ENCODE peak calls at places on chromosomes 12 and 14, in four cellular contexts. L, D, V and M are unnamed samples.

GRCh38 chr12:109523071-109523470 is 45.6 kb downstream of the UBE3B start:
- DNase-seq in L (no peak), D (no peak), V (no peak), M (no peak)

GRCh38 chr12:114257687-114258086 is 148.3 kb downstream of the TBX5 start:
- DNase-seq in L (no peak), D (no peak), V (no peak), M (no peak)

GRCh38 chr14:81337073-81337472 is 63.1 kb downstream of the STON2 start:
- DNase-seq in L (no peak), D (no peak), V (no peak), M (no peak)

GRCh38 chr14:81371802-81372201 is 28.3 kb downstream of the STON2 start:
- DNase-seq in L (no peak), D (no peak), V (no peak), M (no peak)

GRCh38 chr14:50139192-50139591 is 22.8 kb upstream of the VCPKMT start:
- DNase-seq in L (no peak), D (no peak), V (no peak), M (no peak)

GRCh38 chr12:76002598-76003262 is 28.8 kb downstream of the PHLDA1 start:
- DNase-seq in L (no peak), D (no peak), V (no peak), M (no peak)

GRCh38 chr14:105477659-105478623 is 3.3 kb downstream of the CRIP2 start:
- DNase-seq in L (no peak), D (no peak), V (peak; percentile 59), M (no peak)

GRCh38 chr12:80262372-80263170 is 163.2 kb downstream of the OTOGL start:
- DNase-seq in L (no peak), D (no peak), V (no peak), M (no peak)

GRCh38 chr12:15632708-15633107 is 156.5 kb downstream of the EPS8 start:
- DNase-seq in L (no peak), D (no peak), V (no peak), M (no peak)

GRCh38 chr12:128920468-128920867 is 67.2 kb downstream of the GLT1D1 start:
- DNase-seq in L (no peak), D (no peak), V (no peak), M (no peak)

GRCh38 chr12:46430340-46430948 is 57.9 kb upstream of the SLC38A2 start:
- DNase-seq in L (no peak), D (no peak), V (no peak), M (no peak)

GRCh38 chr14:24409217-24409616 is 10.4 kb downstream of the NYNRIN start:
- DNase-seq in L (no peak), D (no peak), V (no peak), M (no peak)

GRCh38 chr14:99729991-99730875 is 46.1 kb downstream of the CYP46A1 start:
- DNase-seq in L (peak; percentile 91), D (peak; percentile 83), V (peak; percentile 70), M (no peak)

GRCh38 chr14:105908481-105908911 is 382.1 kb downstream of the TMEM121 start:
- DNase-seq in L (no peak), D (no peak), V (no peak), M (peak; percentile 86)

GRCh38 chr12:56299308-56299852 is 750 bp downstream of the CS start:
- DNase-seq in L (no peak), D (peak; percentile 11), V (no peak), M (peak; percentile 32)

GRCh38 chr14:94320243-94320642 is 2.9 kb downstream of the SERPINA6 start:
- DNase-seq in L (no peak), D (no peak), V (no peak), M (no peak)

GRCh38 chr12:109111775-109112491 is 4.5 kb upstream of the ACACB start:
- DNase-seq in L (peak; percentile 68), D (peak; percentile 53), V (peak; percentile 36), M (no peak)

GRCh38 chr12:94689002-94689645 is 38.8 kb upstream of the TMCC3 start:
- DNase-seq in L (no peak), D (no peak), V (no peak), M (no peak)

GRCh38 chr14:37595809-37596595 is 573 bp downstream of the TTC6 start:
- DNase-seq in L (peak; percentile 74), D (peak; percentile 60), V (no peak), M (peak; percentile 23)

GRCh38 chr12:104670439-104671406 is 214.0 kb downstream of the CHST11 start:
- DNase-seq in L (no peak), D (no peak), V (no peak), M (no peak)

GRCh38 chr12:130337476-130338303 is at the start of gene PIWIL1:
- DNase-seq in L (no peak), D (no peak), V (no peak), M (no peak)

GRCh38 chr12:497501-498160 is 37.9 kb downstream of the B4GALNT3 start:
- DNase-seq in L (no peak), D (no peak), V (no peak), M (no peak)